ENCODE peak calls at places on chromosome 3, in eight cellular contexts. M is fibroblast of lung, O is IMR-90, H is OCI-LY7, T is neural progenitor cell, I is neuronal stem cell, F is Karpas-422, V is A549. D is an unnamed sample. For H3K9me3, the result is how much of the 10 kb centered on the place peaks cover.

GRCh38 chr3:62161306-62161705 is 212.0 kb downstream of the FEZF2 start:
- DNase-seq in I (no peak), T (no peak), H (no peak), M (peak), O (peak), V (no peak), F (no peak), D (no peak)

GRCh38 chr3:175001091-175001490 is 142.0 kb downstream of the NAALADL2 start:
- DNase-seq in I (no peak), V (no peak), F (no peak), H (no peak), O (peak), M (no peak), T (no peak), D (no peak)

GRCh38 chr3:122469659-122470058 is 45.1 kb downstream of the KPNA1 start:
- DNase-seq in O (no peak), V (no peak), F (no peak), M (peak), T (no peak), I (no peak), H (no peak), D (no peak)

GRCh38 chr3:37631686-37632085 is 230.0 kb upstream of the CTDSPL start:
- DNase-seq in I (no peak), H (no peak), O (no peak), F (no peak), T (no peak), M (no peak), V (no peak), D (no peak)

GRCh38 chr3:111282024-111282423 is 210.4 kb downstream of the NECTIN3 start:
- DNase-seq in O (no peak), I (no peak), M (no peak), F (no peak), H (no peak), T (no peak), V (no peak), D (peak)

GRCh38 chr3:190120161-190121060 is at the start of gene P3H2:
- DNase-seq in M (peak), O (peak), H (no peak), I (peak), T (peak), F (no peak), V (peak), D (no peak)

GRCh38 chr3:157089455-157090221 is 70.3 kb downstream of the CCNL1 start:
- DNase-seq in T (no peak), F (peak), I (no peak), O (peak), M (no peak), H (no peak), V (peak), D (no peak)

GRCh38 chr3:73018790-73019441 is 22.3 kb downstream of the PPP4R2 start:
- DNase-seq in T (no peak), O (no peak), M (no peak), H (no peak), V (no peak), I (no peak), F (no peak), D (no peak)

GRCh38 chr3:135762188-135762853 is 203.2 kb upstream of the PPP2R3A start:
- DNase-seq in V (no peak), O (no peak), F (no peak), M (no peak), H (no peak), T (peak), I (no peak), D (no peak)

GRCh38 chr3:172040078-172040975 is 949 bp downstream of the FNDC3B start:
- DNase-seq in H (peak), I (peak), T (peak), M (peak), F (no peak), V (peak), O (peak), D (peak)

GRCh38 chr3:64530434-64531049 is 157.3 kb downstream of the ADAMTS9 start:
- DNase-seq in H (peak), I (peak), F (peak), M (peak), O (peak), V (peak), T (peak), D (peak)

GRCh38 chr3:196519738-196520122 is 4.6 kb upstream of the SMCO1 start:
- DNase-seq in H (peak), F (peak), M (no peak), O (no peak), I (no peak), T (no peak), V (no peak), D (peak)
- H3K9me3 ChIP-seq in H (under half), F (under half), M (under half), O (under half), I (under half), T (under half), V (under half), D (under half)

GRCh38 chr3:108062051-108062450 is 28.8 kb downstream of the CD47 start:
- DNase-seq in F (peak), I (no peak), H (peak), O (no peak), T (no peak), M (no peak), V (no peak), D (no peak)

GRCh38 chr3:108064293-108064887 is 26.4 kb downstream of the CD47 start:
- DNase-seq in O (no peak), V (no peak), T (no peak), I (no peak), F (no peak), H (no peak), M (no peak), D (no peak)

GRCh38 chr3:108070356-108070755 is 20.5 kb downstream of the CD47 start:
- DNase-seq in M (no peak), V (no peak), H (no peak), F (no peak), T (no peak), I (no peak), O (no peak), D (no peak)

GRCh38 chr3:108071394-108071793 is 19.4 kb downstream of the CD47 start:
- DNase-seq in I (no peak), H (no peak), V (no peak), T (no peak), F (no peak), M (no peak), O (no peak), D (no peak)

DNA sequence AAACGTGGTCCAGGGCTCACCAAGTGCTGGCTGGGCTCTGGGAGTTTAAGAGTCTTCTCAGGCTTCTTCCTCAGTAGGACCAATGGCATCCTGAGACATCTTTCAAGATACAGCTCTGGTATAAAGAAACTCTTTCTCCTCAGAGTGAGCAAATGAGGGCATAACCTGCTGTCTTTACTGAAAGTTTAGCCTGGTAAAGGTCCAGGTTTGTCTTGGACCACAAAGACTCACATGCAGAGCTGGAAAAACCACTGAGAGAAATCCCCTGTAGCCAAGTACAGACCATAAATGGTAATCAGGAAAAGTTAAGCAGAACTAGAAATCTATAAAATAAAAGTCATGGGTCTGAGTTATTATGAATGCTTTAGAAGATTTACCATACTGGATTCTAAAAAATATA is 23.1 kb downstream of the CD47 start:
- DNase-seq in O (peak), V (no peak), F (no peak), T (no peak), H (no peak), I (no peak), M (peak), D (no peak)
- H3K4me2 ChIP-seq in O (no peak), V (no peak), F (no peak), T (no peak), H (no peak), I (no peak), M (no peak), D (no peak)

GRCh38 chr3:3800076-3800448 is 831 bp downstream of the LRRN1 start:
- DNase-seq in I (peak), T (peak), M (peak), H (no peak), V (no peak), F (no peak), O (no peak), D (no peak)

GRCh38 chr3:3802021-3802420 is 2.8 kb downstream of the LRRN1 start:
- DNase-seq in M (no peak), H (no peak), F (no peak), O (no peak), I (peak), V (no peak), T (peak), D (no peak)

GRCh38 chr3:3801510-3801841 is 2.2 kb downstream of the LRRN1 start:
- DNase-seq in V (no peak), F (no peak), O (no peak), H (no peak), M (no peak), I (peak), T (peak), D (no peak)

GRCh38 chr3:3799173-3800075 is at the start of gene LRRN1:
- DNase-seq in T (peak), F (no peak), M (peak), I (peak), V (no peak), H (no peak), O (no peak), D (peak)

GRCh38 chr3:3800685-3801509 is 1.7 kb downstream of the LRRN1 start:
- DNase-seq in T (peak), O (no peak), I (peak), F (no peak), V (no peak), M (peak), H (no peak), D (no peak)
- H3K4me3 ChIP-seq in T (peak), O (peak), I (peak), F (no peak), V (no peak), M (no peak), H (no peak), D (no peak)

GRCh38 chr3:186492594-186492993 is 51.6 kb downstream of the CRYGS start:
- DNase-seq in M (peak), H (no peak), T (no peak), F (no peak), I (no peak), O (no peak), V (no peak), D (no peak)
- H3K9me3 ChIP-seq in M (under half), H (under half), T (under half), F (under half), I (under half), O (under half), V (under half), D (under half)

DNA sequence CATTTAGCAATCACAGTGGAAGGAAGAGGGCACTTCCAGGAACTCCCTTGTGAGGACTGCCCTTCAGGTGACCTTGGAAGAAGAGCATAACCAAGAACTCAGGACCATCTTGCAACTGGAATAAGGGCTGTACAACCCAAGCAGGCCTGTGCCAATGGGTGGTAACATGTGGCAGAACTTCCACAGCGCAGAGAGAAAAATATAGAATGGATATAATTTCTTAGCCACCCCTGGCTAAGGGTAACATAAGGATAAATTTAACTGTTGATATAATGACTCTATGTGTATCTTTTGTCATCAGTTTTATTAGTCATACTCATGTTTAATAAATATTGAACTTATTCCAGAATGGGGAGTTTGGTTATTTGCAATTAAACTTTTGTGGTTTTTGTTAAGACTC is 13.4 kb upstream of the MFSD1 start:
- DNase-seq in T (no peak), V (no peak), F (no peak), H (no peak), I (no peak), M (peak), O (peak), D (no peak)
- H3K4me2 ChIP-seq in T (no peak), V (peak), F (no peak), H (no peak), I (no peak), M (peak), O (peak), D (no peak)

DNA sequence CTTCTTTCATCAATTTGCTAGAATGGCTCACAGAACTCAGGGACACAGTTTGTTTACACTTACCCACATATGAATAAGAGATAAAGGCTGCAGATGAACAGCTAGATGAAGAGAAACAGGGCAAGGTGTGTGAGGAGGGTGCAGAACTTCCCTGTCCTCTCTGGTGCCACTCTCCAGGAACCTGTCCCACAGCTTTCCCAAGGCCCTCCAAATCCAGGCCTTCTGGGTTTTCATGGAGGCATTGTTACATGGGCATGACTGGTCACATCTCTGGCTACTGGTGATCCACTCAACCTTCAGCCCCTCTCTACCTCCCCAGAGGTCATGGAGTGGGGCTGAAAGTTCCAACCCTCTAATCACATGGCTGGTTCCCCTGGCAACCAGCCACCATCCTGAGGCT is 73.6 kb downstream of the ITGB5 start:
- DNase-seq in T (no peak), I (no peak), F (no peak), O (no peak), H (no peak), M (no peak), V (no peak), D (no peak)
- H3K4me3 ChIP-seq in T (no peak), I (no peak), F (no peak), O (no peak), H (no peak), M (no peak), V (peak), D (no peak)

D was measured in DND-41.